ENCODE peak calls at places on chromosome 20, in eight cellular contexts. R, M, J, Z, W, Q, T and C are unnamed samples.

GRCh38 chr20:50165687-50166554 is 12.4 kb upstream of the PEDS1 start:
- DNase-seq in R (peak), M (peak), J (peak), Z (peak), W (peak), Q (peak), T (peak), C (peak)

GRCh38 chr20:41145317-41145716 is 8.0 kb downstream of the PLCG1 start:
- DNase-seq in R (no peak), M (no peak), J (no peak), Z (no peak), W (no peak), Q (no peak), T (no peak), C (no peak)

GRCh38 chr20:15930324-15931305 is 642.6 kb downstream of the KIF16B start:
- DNase-seq in R (peak), M (no peak), J (peak), Z (peak), W (peak), Q (no peak), T (no peak), C (peak)

GRCh38 chr20:23492292-23492691 is 1.4 kb downstream of the CST8 start:
- DNase-seq in R (no peak), M (no peak), J (no peak), Z (no peak), W (no peak), Q (no peak), T (no peak), C (no peak)

GRCh38 chr20:61941721-61942405 is 123.8 kb downstream of the TAF4 start:
- DNase-seq in R (no peak), M (no peak), J (no peak), Z (no peak), W (no peak), Q (peak), T (peak), C (no peak)

GRCh38 chr20:64090165-64090564 is 6.0 kb upstream of the LKAAEAR1 start:
- DNase-seq in R (no peak), M (no peak), J (no peak), Z (no peak), W (peak), Q (no peak), T (no peak), C (no peak)

GRCh38 chr20:51608060-51608459 is 65.5 kb upstream of the NFATC2 start:
- DNase-seq in R (no peak), M (no peak), J (no peak), Z (no peak), W (no peak), Q (no peak), T (no peak), C (no peak)

GRCh38 chr20:63478346-63479302 is 6.2 kb upstream of the KCNQ2 start:
- DNase-seq in R (no peak), M (no peak), J (no peak), Z (no peak), W (no peak), Q (no peak), T (no peak), C (no peak)

GRCh38 chr20:58891686-58892125 is 39.2 kb downstream of the GNAS start:
- DNase-seq in R (no peak), M (peak), J (peak), Z (peak), W (peak), Q (peak), T (no peak), C (peak)

GRCh38 chr20:13220857-13221297 is at the start of gene ISM1:
- DNase-seq in R (peak), M (peak), J (no peak), Z (no peak), W (peak), Q (no peak), T (peak), C (peak)

GRCh38 chr20:14197097-14197496 is 140.3 kb downstream of the FLRT3 start:
- DNase-seq in R (peak), M (no peak), J (peak), Z (peak), W (no peak), Q (no peak), T (no peak), C (no peak)

GRCh38 chr20:32737371-32738223 is 5.7 kb downstream of the COMMD7 start:
- DNase-seq in R (peak), M (no peak), J (peak), Z (peak), W (no peak), Q (no peak), T (no peak), C (peak)

GRCh38 chr20:4613184-4613583 is 108.5 kb upstream of the PRND start:
- DNase-seq in R (peak), M (no peak), J (no peak), Z (no peak), W (no peak), Q (no peak), T (no peak), C (peak)

GRCh38 chr20:50138479-50139393 is 14.8 kb downstream of the PEDS1 start:
- DNase-seq in R (no peak), M (no peak), J (no peak), Z (no peak), W (no peak), Q (no peak), T (no peak), C (peak)

GRCh38 chr20:33431797-33432381 is 11.7 kb downstream of the SNTA1 start:
- DNase-seq in R (no peak), M (no peak), J (no peak), Z (peak), W (no peak), Q (peak), T (no peak), C (no peak)

GRCh38 chr20:47080365-47080764 is 185.7 kb downstream of the EYA2 start:
- DNase-seq in R (no peak), M (no peak), J (no peak), Z (no peak), W (no peak), Q (no peak), T (no peak), C (no peak)

GRCh38 chr20:41654884-41655283 is 36.7 kb upstream of the CHD6 start:
- DNase-seq in R (peak), M (no peak), J (peak), Z (peak), W (no peak), Q (no peak), T (no peak), C (peak)

GRCh38 chr20:33191484-33191883 is 23.5 kb downstream of the BPIFA2 start:
- DNase-seq in R (no peak), M (no peak), J (no peak), Z (no peak), W (no peak), Q (no peak), T (no peak), C (no peak)

GRCh38 chr20:10469599-10469998 is 34.5 kb downstream of the SLX4IP start:
- DNase-seq in R (peak), M (no peak), J (peak), Z (peak), W (peak), Q (no peak), T (no peak), C (peak)

GRCh38 chr20:45826381-45827019 is 612 bp downstream of the TNNC2 start:
- DNase-seq in R (no peak), M (no peak), J (peak), Z (peak), W (no peak), Q (no peak), T (no peak), C (no peak)

GRCh38 chr20:137668-138131 is 4.7 kb upstream of the DEFB126 start:
- DNase-seq in R (no peak), M (no peak), J (peak), Z (no peak), W (peak), Q (no peak), T (no peak), C (peak)

GRCh38 chr20:4875578-4876067 is 125.7 kb downstream of the SLC23A2 start:
- DNase-seq in R (no peak), M (no peak), J (no peak), Z (no peak), W (no peak), Q (no peak), T (no peak), C (no peak)

DNA sequence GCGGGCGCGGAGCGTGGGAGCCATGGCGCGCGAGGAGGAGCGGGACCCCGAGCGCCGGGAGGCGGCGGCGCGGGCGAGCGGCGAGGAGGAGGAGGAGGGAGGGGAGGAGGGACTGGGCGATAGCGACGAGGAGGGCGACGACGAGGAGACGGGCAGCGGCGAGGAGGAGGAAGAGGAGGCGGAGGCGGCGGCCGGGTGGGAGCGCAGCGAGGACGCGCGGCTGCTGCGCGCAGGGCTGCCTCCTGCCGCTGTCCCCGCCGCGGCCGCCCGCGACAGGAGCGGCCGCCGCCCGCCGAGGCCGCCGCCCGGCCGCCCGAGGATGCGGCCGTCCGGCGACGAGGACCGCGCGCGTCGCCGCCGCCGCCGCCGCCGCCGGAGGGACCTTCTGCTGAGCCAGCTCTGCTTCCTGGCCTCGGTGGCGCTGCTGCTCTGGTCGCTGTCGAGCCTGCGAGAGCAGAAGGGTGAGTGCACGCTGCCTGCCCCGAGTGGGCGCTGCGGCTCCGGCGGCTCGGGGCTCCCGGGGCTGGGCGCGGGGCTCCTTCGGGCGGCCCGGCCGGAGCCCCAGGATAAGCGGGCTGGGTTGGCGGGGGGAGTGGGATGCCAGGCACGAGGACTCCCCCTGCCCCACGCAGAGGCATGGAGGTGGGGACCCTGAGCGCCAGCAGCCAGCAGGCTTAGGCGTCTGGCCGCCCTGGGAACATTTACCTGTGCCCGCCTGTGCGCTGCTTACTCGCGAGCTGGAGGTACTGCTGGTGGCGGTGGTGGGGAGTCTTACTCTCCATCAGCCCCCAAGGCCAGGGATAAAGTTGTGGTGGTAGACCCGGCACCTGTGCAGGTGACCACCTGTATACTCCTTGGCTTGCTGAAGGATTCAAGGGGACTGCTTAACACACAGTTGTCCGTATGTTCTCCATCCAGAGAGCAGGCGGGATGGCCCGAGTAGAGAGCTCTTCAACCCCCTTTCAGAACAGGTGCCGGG is at the start of gene SLC24A3:
- DNase-seq in R (peak), M (peak), J (peak), Z (peak), W (peak), Q (peak), T (peak), C (peak)
- TF ChIP-seq CTCF in R (no peak), M (peak), J (peak), Z (no peak), W (no peak), Q (peak), T (peak), C (peak)

GRCh38 chr20:49099011-49099410 is 52.9 kb downstream of the CSE1L start:
- DNase-seq in R (no peak), M (no peak), J (no peak), Z (no peak), W (no peak), Q (no peak), T (no peak), C (no peak)
- H3K4me3 ChIP-seq in R (no peak), M (no peak), J (no peak), Z (no peak), W (no peak), Q (no peak), T (no peak), C (no peak)

DNA sequence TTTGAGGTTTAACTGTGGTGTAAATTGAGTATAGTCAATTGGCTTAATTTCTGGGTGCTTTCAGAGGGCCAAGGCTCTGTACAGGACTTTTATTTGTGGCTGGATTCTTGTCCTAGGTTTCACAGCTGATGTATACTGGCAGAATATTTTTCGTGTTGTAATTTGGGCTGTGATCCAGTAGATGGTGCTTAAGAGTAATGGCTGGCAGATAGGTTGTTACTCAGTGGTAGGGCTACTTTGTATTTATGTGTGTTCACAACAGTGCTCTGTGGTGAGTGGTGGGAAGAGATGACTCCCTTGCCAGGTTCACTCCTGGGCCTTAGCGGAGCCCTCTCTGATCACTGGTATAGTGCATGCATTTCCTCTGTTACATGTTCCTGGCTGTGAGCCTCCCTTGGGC is 34.5 kb upstream of the FERMT1 start:
- DNase-seq in R (no peak), M (no peak), J (peak), Z (peak), W (no peak), Q (no peak), T (no peak), C (peak)
- TF ChIP-seq CTCF in R (no peak), M (no peak), J (peak), Z (peak), W (no peak), Q (no peak), T (no peak), C (peak)

DNA sequence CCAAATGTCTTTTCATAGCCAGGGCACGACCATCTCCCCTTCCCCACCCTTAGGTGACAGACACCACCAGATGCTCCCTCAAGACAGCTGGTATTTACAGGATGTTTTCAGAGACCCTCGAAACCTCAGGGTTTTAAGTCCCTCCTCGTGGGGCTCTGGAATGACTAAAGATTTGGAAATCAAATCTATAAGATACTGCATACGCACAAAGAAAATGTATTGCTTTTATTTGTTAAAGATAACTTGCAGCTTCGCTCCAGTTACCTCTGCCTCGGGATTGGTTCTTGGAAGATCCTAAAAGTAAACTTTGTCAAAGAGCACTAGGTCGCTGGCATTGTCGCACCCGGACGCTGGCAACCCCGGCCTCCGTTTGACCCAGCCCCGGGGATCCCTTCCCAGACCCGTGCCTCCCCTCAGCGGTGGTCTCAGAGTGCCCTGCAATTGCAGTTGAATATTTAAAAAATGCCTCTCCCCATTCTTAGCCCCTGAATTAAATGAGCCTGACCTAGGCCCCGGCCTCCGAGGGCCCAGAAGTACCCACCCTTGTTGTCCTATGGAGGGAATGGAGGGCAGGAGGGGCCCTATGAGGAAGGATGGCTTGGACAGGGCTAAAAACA is 7.1 kb downstream of the PAX1 start:
- DNase-seq in R (no peak), M (no peak), J (no peak), Z (no peak), W (no peak), Q (no peak), T (no peak), C (no peak)
- H3K4me3 ChIP-seq in R (no peak), M (no peak), J (no peak), Z (no peak), W (no peak), Q (no peak), T (no peak), C (no peak)

GRCh38 chr20:36141310-36141709 is 13.2 kb upstream of the EPB41L1 start:
- DNase-seq in R (no peak), M (no peak), J (no peak), Z (no peak), W (no peak), Q (no peak), T (no peak), C (no peak)
- TF ChIP-seq CTCF in R (no peak), M (no peak), J (no peak), Z (no peak), W (peak), Q (no peak), T (no peak), C (no peak)